ENCODE peak calls at places on chromosome 4, in four cellular contexts. One of them, this sample, is unnamed.

GRCh38 chr4:128452415-128452814 is 164.8 kb upstream of the PGRMC2 start:
- DNase-seq in K562: no peak
- DNase-seq in H1: no peak
- DNase-seq in HepG2: no peak
- DNase-seq in this sample: no peak

GRCh38 chr4:105106416-105106815 is 40.3 kb upstream of the TET2 start:
- DNase-seq in K562: no peak
- DNase-seq in H1: no peak
- DNase-seq in HepG2: no peak
- DNase-seq in this sample: no peak

GRCh38 chr4:52915131-52915645 is 53.1 kb downstream of the RASL11B start:
- DNase-seq in K562: no peak
- DNase-seq in H1: no peak
- DNase-seq in HepG2: no peak
- DNase-seq in this sample: no peak

GRCh38 chr4:25441519-25442117 is 64.6 kb downstream of the ANAPC4 start:
- DNase-seq in K562: peak; percentile 48
- DNase-seq in H1: no peak
- DNase-seq in HepG2: peak; percentile 44
- DNase-seq in this sample: peak; percentile 18

GRCh38 chr4:2929469-2929868 is 33.7 kb downstream of the NOP14 start:
- DNase-seq in K562: no peak
- DNase-seq in H1: no peak
- DNase-seq in HepG2: no peak
- DNase-seq in this sample: no peak

GRCh38 chr4:20050768-20051167 is 200.9 kb upstream of the SLIT2 start:
- DNase-seq in K562: no peak
- DNase-seq in H1: no peak
- DNase-seq in HepG2: no peak
- DNase-seq in this sample: no peak

GRCh38 chr4:1051472-1051871 is 40.0 kb downstream of the FGFRL1 start:
- DNase-seq in K562: no peak
- DNase-seq in H1: no peak
- DNase-seq in HepG2: no peak
- DNase-seq in this sample: no peak

GRCh38 chr4:145480257-145480656 is 1.4 kb upstream of the SMAD1 start:
- DNase-seq in K562: no peak
- DNase-seq in H1: no peak
- DNase-seq in HepG2: no peak
- DNase-seq in this sample: no peak

GRCh38 chr4:604131-604530 is 21.2 kb upstream of the PDE6B start:
- DNase-seq in K562: no peak
- DNase-seq in H1: no peak
- DNase-seq in HepG2: no peak
- DNase-seq in this sample: no peak

GRCh38 chr4:6992728-6993655 is 50.2 kb upstream of the TADA2B start:
- DNase-seq in K562: no peak
- DNase-seq in H1: no peak
- DNase-seq in HepG2: no peak
- DNase-seq in this sample: no peak

GRCh38 chr4:177441061-177441802 is 1.0 kb downstream of the AGA start:
- DNase-seq in K562: peak; percentile 15
- DNase-seq in H1: no peak
- DNase-seq in HepG2: peak; percentile 23
- DNase-seq in this sample: peak; percentile 35

GRCh38 chr4:161696957-161697356 is 466.8 kb downstream of the FSTL5 start:
- DNase-seq in K562: no peak
- DNase-seq in H1: peak; percentile 23
- DNase-seq in HepG2: no peak
- DNase-seq in this sample: no peak
- TF ChIP-seq RNF2 in K562: no peak
- TF ChIP-seq RNF2 in H1: no peak
- TF ChIP-seq RNF2 in HepG2: no peak
- TF ChIP-seq RNF2 in this sample: no peak

DNA sequence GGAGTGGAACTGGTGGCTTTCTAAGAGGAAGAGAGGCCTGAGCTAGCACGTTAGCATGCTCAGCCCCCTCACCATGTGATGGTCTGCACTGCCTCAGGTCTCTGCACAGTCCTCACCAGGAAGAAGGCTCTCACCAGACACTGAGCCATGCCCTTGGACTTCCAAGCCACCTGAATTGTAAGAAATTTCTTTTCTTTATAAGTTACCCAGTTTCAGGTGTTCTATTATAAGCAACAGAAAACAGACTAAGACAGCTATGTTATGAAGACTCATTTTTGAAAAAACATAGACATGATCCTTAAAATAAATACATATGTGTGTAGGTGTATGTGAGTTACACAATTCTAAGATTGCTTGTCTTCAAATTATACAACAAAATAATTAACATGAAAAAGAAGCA is 74.7 kb downstream of the CEP44 start:
- DNase-seq in K562: no peak
- DNase-seq in H1: no peak
- DNase-seq in HepG2: no peak
- DNase-seq in this sample: no peak
- TF ChIP-seq JUN in K562: no peak
- TF ChIP-seq JUN in H1: no peak
- TF ChIP-seq JUN in HepG2: no peak
- TF ChIP-seq JUN in this sample: no peak

DNA sequence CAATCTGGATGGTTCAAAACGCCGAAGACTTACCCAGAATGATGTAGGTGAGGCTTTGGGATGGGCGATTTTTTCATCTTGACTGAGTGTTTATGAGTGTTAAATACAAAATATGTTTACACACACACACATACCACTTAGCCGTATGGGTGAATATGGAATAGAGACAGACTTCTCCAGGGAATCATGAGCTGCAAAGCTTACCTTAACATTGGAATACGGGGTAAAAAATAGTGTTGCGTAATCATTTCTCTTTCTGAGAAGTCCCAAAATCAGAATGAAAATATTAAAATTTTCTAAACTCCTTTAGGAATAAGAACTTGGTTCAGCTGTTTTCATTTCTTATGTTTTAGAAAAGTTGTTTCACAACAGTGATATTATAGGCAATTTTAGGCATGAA is 63.5 kb downstream of the EGF start:
- DNase-seq in K562: no peak
- DNase-seq in H1: no peak
- DNase-seq in HepG2: no peak
- DNase-seq in this sample: no peak
- H3K4me3 ChIP-seq in K562: no peak overlapping the region
- H3K4me3 ChIP-seq in H1: no peak overlapping the region
- H3K4me3 ChIP-seq in HepG2: no peak overlapping the region
- H3K4me3 ChIP-seq in this sample: no peak overlapping the region

GRCh38 chr4:148118628-148119027 is 323.6 kb downstream of the NR3C2 start:
- DNase-seq in K562: no peak
- DNase-seq in H1: no peak
- DNase-seq in HepG2: no peak
- DNase-seq in this sample: no peak

GRCh38 chr4:148114436-148114835 is 327.8 kb downstream of the NR3C2 start:
- DNase-seq in K562: no peak
- DNase-seq in H1: no peak
- DNase-seq in HepG2: no peak
- DNase-seq in this sample: no peak

GRCh38 chr4:148118179-148118578 is 324.0 kb downstream of the NR3C2 start:
- DNase-seq in K562: no peak
- DNase-seq in H1: no peak
- DNase-seq in HepG2: no peak
- DNase-seq in this sample: no peak

GRCh38 chr4:148116971-148117370 is 325.2 kb downstream of the NR3C2 start:
- DNase-seq in K562: no peak
- DNase-seq in H1: no peak
- DNase-seq in HepG2: no peak
- DNase-seq in this sample: no peak

GRCh38 chr4:148116264-148116663 is 325.9 kb downstream of the NR3C2 start:
- DNase-seq in K562: no peak
- DNase-seq in H1: no peak
- DNase-seq in HepG2: no peak
- DNase-seq in this sample: no peak
- TF ChIP-seq RNF2 in K562: no peak
- TF ChIP-seq RNF2 in H1: no peak
- TF ChIP-seq RNF2 in HepG2: no peak
- TF ChIP-seq RNF2 in this sample: no peak

GRCh38 chr4:100168521-100168920 is 21.7 kb downstream of the DDIT4L start:
- DNase-seq in K562: no peak
- DNase-seq in H1: no peak
- DNase-seq in HepG2: no peak
- DNase-seq in this sample: no peak

GRCh38 chr4:100162027-100162685 is 28.1 kb downstream of the DDIT4L start:
- DNase-seq in K562: no peak
- DNase-seq in H1: no peak
- DNase-seq in HepG2: no peak
- DNase-seq in this sample: no peak

GRCh38 chr4:100164808-100165760 is 25.2 kb downstream of the DDIT4L start:
- DNase-seq in K562: no peak
- DNase-seq in H1: no peak
- DNase-seq in HepG2: no peak
- DNase-seq in this sample: no peak

GRCh38 chr4:100166297-100167034 is 23.8 kb downstream of the DDIT4L start:
- DNase-seq in K562: no peak
- DNase-seq in H1: no peak
- DNase-seq in HepG2: no peak
- DNase-seq in this sample: no peak

GRCh38 chr4:100165809-100166208 is 24.5 kb downstream of the DDIT4L start:
- DNase-seq in K562: no peak
- DNase-seq in H1: no peak
- DNase-seq in HepG2: no peak
- DNase-seq in this sample: no peak
- TF ChIP-seq JUN in K562: no peak
- TF ChIP-seq JUN in H1: no peak
- TF ChIP-seq JUN in HepG2: no peak
- TF ChIP-seq JUN in this sample: no peak

GRCh38 chr4:183124228-183124627 is 25.2 kb downstream of the WWC2 start:
- DNase-seq in K562: no peak
- DNase-seq in H1: no peak
- DNase-seq in HepG2: no peak
- DNase-seq in this sample: no peak

GRCh38 chr4:183118141-183118540 is 19.1 kb downstream of the WWC2 start:
- DNase-seq in K562: no peak
- DNase-seq in H1: no peak
- DNase-seq in HepG2: no peak
- DNase-seq in this sample: no peak

GRCh38 chr4:183118585-183118984 is 19.5 kb downstream of the WWC2 start:
- DNase-seq in K562: no peak
- DNase-seq in H1: no peak
- DNase-seq in HepG2: no peak
- DNase-seq in this sample: no peak
- H3K4me3 ChIP-seq in K562: no peak overlapping the region
- H3K4me3 ChIP-seq in H1: peak overlapping the region; percentile 3
- H3K4me3 ChIP-seq in HepG2: no peak overlapping the region
- H3K4me3 ChIP-seq in this sample: no peak overlapping the region

DNA sequence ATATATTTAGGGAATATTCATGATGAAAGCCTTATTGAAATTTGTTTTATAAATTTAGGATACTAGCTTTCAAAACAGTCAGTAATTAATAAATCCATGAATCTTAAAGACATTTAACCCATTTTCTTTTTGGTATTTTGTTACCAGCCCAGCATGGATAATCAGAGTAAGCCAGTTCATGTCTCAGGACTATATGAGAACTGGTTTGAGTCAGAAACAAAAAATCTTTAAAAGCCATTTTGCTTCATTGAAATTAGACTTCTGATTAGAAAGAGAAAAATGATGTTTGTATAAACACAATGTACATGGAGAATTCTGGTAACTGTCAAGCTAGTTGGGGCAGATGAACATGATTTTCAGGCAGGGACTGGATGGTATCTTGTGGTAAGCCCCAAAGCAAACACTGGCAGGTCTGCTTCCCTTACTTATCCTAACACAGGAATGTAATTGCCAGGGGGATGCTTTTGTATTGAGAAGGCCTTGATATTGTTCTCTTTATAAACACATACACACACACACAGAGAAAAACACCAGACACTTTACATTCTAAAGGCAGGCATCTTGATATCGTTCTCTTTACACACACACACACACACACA is 9.4 kb downstream of the ARHGAP10 start:
- DNase-seq in K562: no peak
- DNase-seq in H1: no peak
- DNase-seq in HepG2: no peak
- DNase-seq in this sample: no peak
- TF ChIP-seq RNF2 in K562: no peak
- TF ChIP-seq RNF2 in H1: no peak
- TF ChIP-seq RNF2 in HepG2: no peak
- TF ChIP-seq RNF2 in this sample: no peak